ENCODE peak calls at places on chromosomes 12 and 14, in four cellular contexts. X, B, M and O are unnamed samples.

GRCh38 chr12:9940370-9940769 is 8.2 kb upstream of the CLEC2A start:
- DNase-seq in B (no peak), X (peak), M (no peak), O (peak)

GRCh38 chr12:128415036-128415560 is 148.1 kb downstream of the TMEM132C start:
- DNase-seq in B (no peak), X (no peak), M (no peak), O (no peak)

GRCh38 chr12:94046626-94047410 is 101.6 kb upstream of the PLXNC1 start:
- DNase-seq in M (no peak), X (peak), B (no peak), O (no peak)

GRCh38 chr12:64976131-64976530 is 145.0 kb downstream of the WIF1 start:
- DNase-seq in M (peak), X (no peak), B (no peak), O (no peak)

GRCh38 chr14:63777024-63777423 is 49.2 kb upstream of the SGPP1 start:
- DNase-seq in B (no peak), M (peak), X (peak), O (no peak)

GRCh38 chr14:89551432-89551831 is 134.4 kb upstream of the FOXN3 start:
- DNase-seq in M (no peak), B (no peak), X (no peak), O (no peak)

GRCh38 chr12:58575281-58575680 is 345.0 kb downstream of the LRIG3 start:
- DNase-seq in X (no peak), B (no peak), M (no peak), O (peak)

GRCh38 chr14:94044476-94045091 is 18.4 kb downstream of the OTUB2 start:
- DNase-seq in M (no peak), B (no peak), X (no peak), O (no peak)

GRCh38 chr12:94650143-94651056 is at the start of gene TMCC3:
- DNase-seq in M (peak), X (peak), B (peak), O (peak)